ENCODE peak calls at places on chromosomes 13 and 19, in six cellular contexts. S, I, V, N, X and M are unnamed samples.

GRCh38 chr13:102440259-102440936 is 38.5 kb upstream of the FGF14 start:
- DNase-seq in S (no peak), I (no peak), V (no peak), N (no peak), X (peak), M (peak)

GRCh38 chr19:35977446-35978222 is 17.4 kb upstream of the SDHAF1 start:
- DNase-seq in S (no peak), I (no peak), V (no peak), N (peak), X (no peak), M (no peak)

GRCh38 chr19:17681505-17682125 is 6.5 kb downstream of the UNC13A start:
- DNase-seq in S (no peak), I (peak), V (no peak), N (no peak), X (no peak), M (peak)

GRCh38 chr19:17327654-17328516 is 6.8 kb downstream of the ANO8 start:
- DNase-seq in S (no peak), I (peak), V (no peak), N (no peak), X (no peak), M (peak)

GRCh38 chr19:43752287-43752875 is 2.4 kb downstream of the SMG9 start:
- DNase-seq in S (no peak), I (no peak), V (no peak), N (no peak), X (no peak), M (no peak)

GRCh38 chr13:46184277-46184699 is 2.3 kb upstream of the LCP1 start:
- DNase-seq in S (no peak), I (peak), V (peak), N (peak), X (no peak), M (no peak)

GRCh38 chr19:14450168-14450874 is 17.2 kb downstream of the PKN1 start:
- DNase-seq in S (no peak), I (peak), V (no peak), N (no peak), X (no peak), M (peak)

GRCh38 chr13:80084086-80084676 is 256.7 kb downstream of the SPRY2 start:
- DNase-seq in S (no peak), I (no peak), V (no peak), N (peak), X (no peak), M (peak)

GRCh38 chr19:12720296-12720695 is 3.4 kb downstream of the TNPO2 start:
- DNase-seq in S (no peak), I (no peak), V (no peak), N (no peak), X (no peak), M (no peak)

GRCh38 chr19:50721441-50722137 is 1.6 kb upstream of the CLEC11A start:
- DNase-seq in S (no peak), I (no peak), V (no peak), N (no peak), X (no peak), M (peak)

GRCh38 chr13:102710261-102710679 is 15.4 kb upstream of the METTL21C start:
- DNase-seq in S (no peak), I (no peak), V (no peak), N (no peak), X (no peak), M (peak)

GRCh38 chr19:3068071-3068470 is 5.8 kb upstream of the TLE5 start:
- DNase-seq in S (no peak), I (no peak), V (no peak), N (no peak), X (no peak), M (no peak)

GRCh38 chr13:44132710-44133109 is 240.9 kb upstream of the SERP2 start:
- DNase-seq in S (peak), I (no peak), V (no peak), N (no peak), X (no peak), M (peak)

GRCh38 chr13:30763786-30764440 is 28.6 kb downstream of the ALOX5AP start:
- DNase-seq in S (no peak), I (no peak), V (no peak), N (no peak), X (no peak), M (no peak)

GRCh38 chr13:106471957-106472543 is 63.4 kb downstream of the EFNB2 start:
- DNase-seq in S (no peak), I (no peak), V (no peak), N (no peak), X (no peak), M (peak)

GRCh38 chr13:64457976-64458375 is 2772.2 kb downstream of the PCDH9 start:
- DNase-seq in S (no peak), I (no peak), V (no peak), N (no peak), X (no peak), M (no peak)

GRCh38 chr13:114037674-114038073 is 63.8 kb upstream of the C13orf46 start:
- DNase-seq in S (no peak), I (no peak), V (no peak), N (no peak), X (no peak), M (no peak)

GRCh38 chr13:109412232-109412935 is 374.0 kb downstream of the IRS2 start:
- DNase-seq in S (no peak), I (no peak), V (no peak), N (peak), X (peak), M (peak)

GRCh38 chr19:34096020-34096915 is 76.0 kb upstream of the LSM14A start:
- DNase-seq in S (no peak), I (peak), V (no peak), N (peak), X (no peak), M (peak)

GRCh38 chr13:110617326-110618072 is 2.2 kb downstream of the NAXD start:
- DNase-seq in S (no peak), I (peak), V (no peak), N (no peak), X (peak), M (peak)

GRCh38 chr13:40508112-40508511 is 158.3 kb downstream of the FOXO1 start:
- DNase-seq in S (no peak), I (no peak), V (no peak), N (no peak), X (no peak), M (peak)

GRCh38 chr13:90008707-90009149 is 1338.8 kb upstream of the MIR17HG start:
- DNase-seq in S (no peak), I (no peak), V (no peak), N (no peak), X (no peak), M (no peak)

GRCh38 chr13:52738719-52739467 is 727 bp downstream of the CNMD start:
- DNase-seq in S (no peak), I (peak), V (no peak), N (no peak), X (no peak), M (no peak)

GRCh38 chr13:111296417-111296816 is 24.0 kb upstream of the TEX29 start:
- DNase-seq in S (no peak), I (no peak), V (no peak), N (no peak), X (no peak), M (no peak)

GRCh38 chr19:31074751-31075150 is 274.5 kb downstream of the TSHZ3 start:
- DNase-seq in S (no peak), I (no peak), V (no peak), N (no peak), X (no peak), M (no peak)

GRCh38 chr19:16210168-16210567 is 12.5 kb downstream of the AP1M1 start:
- DNase-seq in S (no peak), I (no peak), V (no peak), N (no peak), X (no peak), M (no peak)

GRCh38 chr13:45511310-45512147 is 46.8 kb downstream of the COG3 start:
- DNase-seq in S (no peak), I (peak), V (peak), N (peak), X (no peak), M (peak)

GRCh38 chr19:13588953-13589833 is 82.9 kb upstream of the CACNA1A start:
- DNase-seq in S (peak), I (peak), V (peak), N (peak), X (peak), M (peak)

GRCh38 chr13:33855371-33855895 is 37.5 kb downstream of the RFC3 start:
- DNase-seq in S (no peak), I (no peak), V (no peak), N (no peak), X (no peak), M (no peak)